ENCODE peak calls at places on chromosomes 5 and 9, in four cellular contexts. K is stimulated activated CD4-positive, alpha-beta T cell treated with anti-CD3 and anti-CD28 coated beads, Interleukin-2, amount 100 ng/mL, for 24 hours; G is left colon; U is cardiac fibroblast. O is an unnamed sample.

GRCh38 chr5:110442856-110443255 is 283.6 kb downstream of the TMEM232 start:
- DNase-seq in K (no peak), G (no peak), U (no peak), O (no peak)

GRCh38 chr5:133427121-133427777 is 185.1 kb downstream of the FSTL4 start:
- DNase-seq in K (peak; percentile 11), G (no peak), U (no peak), O (no peak)

GRCh38 chr5:39371367-39371635 is 7.0 kb upstream of the C9 start:
- DNase-seq in K (no peak), G (no peak), U (no peak), O (no peak)

GRCh38 chr9:42388146-42388690 is 204.8 kb downstream of the SPATA31A6 start:
- DNase-seq in K (no peak), G (no peak), U (no peak), O (no peak)

GRCh38 chr9:125632321-125633115 is 74.5 kb downstream of the MAPKAP1 start:
- DNase-seq in K (peak; percentile 53), G (no peak), U (peak; percentile 63), O (peak; percentile 46)

GRCh38 chr9:14670718-14671117 is 22.5 kb downstream of the ZDHHC21 start:
- DNase-seq in K (no peak), G (no peak), U (peak; percentile 64), O (peak; percentile 64)

GRCh38 chr5:35644543-35644942 is 26.9 kb downstream of the SPEF2 start:
- DNase-seq in K (no peak), G (no peak), U (peak; percentile 19), O (no peak)

GRCh38 chr5:56669534-56670483 is 145.5 kb upstream of the MAP3K1 start:
- DNase-seq in K (peak; percentile 40), G (peak; percentile 50), U (peak; percentile 17), O (no peak)

GRCh38 chr5:135031146-135031812 is 2.7 kb downstream of the PITX1 start:
- DNase-seq in K (no peak), G (no peak), U (no peak), O (no peak)

O was measured in fibroblast of the aortic adventitia.